ENCODE peak calls at places on chromosomes 3 and 15, in seven cellular contexts. C is choroid plexus epithelial cell; U is naive thymus-derived CD4-positive, alpha-beta T cell; Q is uterus; H is CD8-positive, alpha-beta memory T cell; G is PC-9; M is HCT116. S is an unnamed sample.

GRCh38 chr15:39260791-39261190 is 320.1 kb upstream of the THBS1 start:
- DNase-seq in C (no peak), U (no peak), H (no peak), G (no peak), Q (no peak), M (no peak), S (no peak)

GRCh38 chr15:83053151-83053550 is 13.9 kb downstream of the BTBD1 start:
- DNase-seq in H (no peak), Q (no peak), U (no peak), G (peak), C (peak), M (no peak), S (peak)

GRCh38 chr3:42732829-42733459 is 30.3 kb upstream of the HHATL start:
- DNase-seq in U (no peak), Q (no peak), C (peak), H (no peak), M (no peak), G (no peak), S (peak)

GRCh38 chr3:125212096-125212508 is 446 bp downstream of the SLC12A8 start:
- DNase-seq in H (no peak), U (no peak), C (no peak), M (no peak), G (no peak), Q (no peak), S (peak)

GRCh38 chr3:46892285-46893145 is 15.0 kb downstream of the PTH1R start:
- DNase-seq in C (peak), M (peak), U (no peak), H (no peak), Q (peak), G (peak), S (peak)

GRCh38 chr3:38598791-38599190 is 50.7 kb downstream of the SCN5A start:
- DNase-seq in M (no peak), G (no peak), C (no peak), U (no peak), Q (no peak), H (no peak), S (no peak)

GRCh38 chr3:129121016-129121791 is 400 bp downstream of the RAB43 start:
- DNase-seq in M (no peak), H (peak), G (no peak), C (peak), Q (no peak), U (peak), S (no peak)

GRCh38 chr3:117512975-117513374 is 803.4 kb downstream of the TUSC7 start:
- DNase-seq in Q (no peak), H (no peak), C (peak), U (no peak), M (no peak), G (no peak), S (no peak)

GRCh38 chr15:82262422-82263026 is at the start of the genes EFL1 and SAXO2:
- DNase-seq in Q (peak), M (peak), C (peak), U (peak), H (peak), G (peak), S (peak)

GRCh38 chr3:40306336-40306735 is 3.2 kb upstream of the EIF1B start:
- DNase-seq in Q (no peak), C (no peak), U (no peak), G (no peak), M (no peak), H (no peak), S (no peak)

GRCh38 chr3:119322523-119323400 is 28.6 kb downstream of the ARHGAP31 start:
- DNase-seq in U (peak), M (peak), Q (peak), G (peak), C (peak), H (peak), S (peak)

GRCh38 chr3:142165194-142165593 is 15.8 kb upstream of the TFDP2 start:
- DNase-seq in G (no peak), H (no peak), M (no peak), Q (no peak), C (peak), U (no peak), S (peak)

GRCh38 chr15:88073386-88073681 is 183.2 kb downstream of the NTRK3 start:
- DNase-seq in C (no peak), M (no peak), Q (no peak), H (no peak), G (no peak), U (no peak), S (no peak)

GRCh38 chr3:72340056-72340455 is 508.2 kb downstream of the SHQ1 start:
- DNase-seq in H (no peak), C (no peak), M (no peak), U (no peak), G (no peak), Q (no peak), S (no peak)

GRCh38 chr3:155738580-155739076 is 6.2 kb downstream of the PLCH1 start:
- DNase-seq in M (no peak), H (no peak), Q (no peak), G (no peak), U (no peak), C (no peak), S (no peak)

GRCh38 chr3:180018588-180018987 is 18.1 kb downstream of the PEX5L start:
- DNase-seq in G (no peak), U (no peak), M (no peak), Q (no peak), C (no peak), H (no peak), S (peak)

GRCh38 chr3:32596926-32597369 is 26.3 kb upstream of the DYNC1LI1 start:
- DNase-seq in M (no peak), Q (no peak), C (peak), H (no peak), U (no peak), G (no peak), S (no peak)

GRCh38 chr3:79846148-79846933 is 78.5 kb upstream of the ROBO1 start:
- DNase-seq in M (no peak), G (no peak), U (no peak), Q (no peak), C (no peak), H (no peak), S (no peak)

GRCh38 chr15:96047255-96047931 is 283.1 kb upstream of the NR2F2 start:
- DNase-seq in Q (peak), C (peak), M (no peak), G (no peak), U (no peak), H (no peak), S (no peak)

GRCh38 chr3:3023106-3023505 is 87.1 kb downstream of the IL5RA start:
- DNase-seq in M (no peak), C (no peak), Q (no peak), H (no peak), G (no peak), U (no peak), S (no peak)

GRCh38 chr15:63197626-63198025 is 8.2 kb downstream of the RAB8B start:
- DNase-seq in M (no peak), C (no peak), H (no peak), Q (no peak), U (no peak), G (no peak), S (no peak)

GRCh38 chr15:63200464-63201242 is 11.2 kb downstream of the RAB8B start:
- DNase-seq in Q (no peak), U (no peak), G (no peak), H (no peak), M (no peak), C (no peak), S (no peak)

GRCh38 chr15:63198315-63198714 is 8.9 kb downstream of the RAB8B start:
- DNase-seq in G (no peak), Q (no peak), U (no peak), H (no peak), M (no peak), C (peak), S (no peak)

GRCh38 chr15:63196846-63197245 is 7.4 kb downstream of the RAB8B start:
- DNase-seq in G (no peak), Q (no peak), U (no peak), M (no peak), C (no peak), H (no peak), S (no peak)

DNA sequence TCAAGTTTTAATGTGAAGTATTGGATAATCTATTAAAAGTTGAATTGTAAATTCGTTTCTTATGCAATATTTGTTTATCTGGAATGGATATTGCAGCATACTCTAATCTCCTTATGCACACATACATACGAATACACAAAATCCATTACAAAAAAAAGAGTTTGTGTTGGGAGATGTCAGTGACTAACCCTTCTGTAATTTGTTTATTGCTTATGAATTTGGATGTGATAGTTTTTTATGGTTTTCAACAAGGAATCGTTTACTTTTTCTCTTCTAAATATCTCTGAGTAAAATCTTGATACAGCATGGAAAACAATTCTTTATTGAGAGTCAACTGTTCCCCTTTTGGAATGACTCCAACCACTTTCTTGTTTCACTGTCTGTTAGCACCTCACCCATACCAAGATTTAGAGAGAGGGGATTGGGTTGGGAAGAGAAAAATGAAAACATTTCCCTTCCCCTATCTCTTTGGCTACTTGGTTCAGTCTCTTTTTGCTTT is 9.4 kb downstream of the RAB8B start:
- DNase-seq in Q (no peak), U (no peak), H (no peak), C (peak), M (no peak), G (peak), S (peak)
- H3K4me3 ChIP-seq in Q (no peak), U (no peak), H (no peak), C (no peak), M (no peak), G (peak), S (peak)

DNA sequence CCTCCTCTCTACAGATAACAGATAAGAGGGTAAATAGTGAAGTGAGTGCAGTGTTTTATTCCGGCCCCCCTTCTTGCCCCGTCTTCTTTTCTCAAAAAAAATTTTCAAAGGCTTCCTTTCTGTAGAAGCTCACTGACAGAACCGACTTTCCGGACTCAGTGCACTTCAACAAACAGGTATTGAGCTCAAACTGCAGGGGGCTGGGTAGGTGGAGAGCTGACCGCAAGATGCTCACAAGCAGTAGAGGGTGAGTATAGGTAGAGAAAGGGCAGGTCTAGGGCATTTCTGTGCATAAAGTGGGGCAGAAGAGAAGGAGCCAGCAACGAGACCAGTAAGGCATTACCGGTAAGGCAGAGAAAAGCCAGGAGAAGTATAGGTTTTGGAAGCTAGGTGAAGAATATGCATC is 97.2 kb downstream of the ST6GAL1 start:
- DNase-seq in M (no peak), C (no peak), H (peak), Q (no peak), U (peak), G (no peak), S (no peak)
- H3K4me3 ChIP-seq in M (no peak), C (no peak), H (peak), Q (no peak), U (peak), G (no peak), S (no peak)

DNA sequence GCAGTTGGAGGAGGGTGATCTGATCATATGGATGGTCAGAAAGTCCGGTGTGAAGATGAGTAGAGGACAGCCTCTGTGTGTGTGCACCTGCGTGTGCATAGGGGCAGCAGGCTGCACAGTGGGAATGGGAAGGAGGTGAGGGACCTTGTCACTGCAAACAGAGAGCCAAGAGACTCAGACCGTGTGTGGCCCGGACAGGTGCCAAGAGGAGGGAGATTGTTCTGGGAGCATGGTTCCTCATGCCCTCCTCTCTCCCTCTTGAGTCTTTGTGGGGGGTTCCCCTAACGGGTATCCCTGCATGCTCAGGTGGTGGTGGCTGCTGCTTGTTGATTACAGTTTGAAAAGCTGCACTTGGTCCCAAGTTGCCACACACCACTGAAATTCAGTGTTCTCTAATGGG is 68.8 kb downstream of the CHRNA7 start:
- DNase-seq in H (no peak), C (no peak), M (no peak), Q (no peak), U (no peak), G (no peak), S (no peak)
- H3K4me3 ChIP-seq in H (no peak), C (no peak), M (no peak), Q (no peak), U (no peak), G (no peak), S (no peak)

DNA sequence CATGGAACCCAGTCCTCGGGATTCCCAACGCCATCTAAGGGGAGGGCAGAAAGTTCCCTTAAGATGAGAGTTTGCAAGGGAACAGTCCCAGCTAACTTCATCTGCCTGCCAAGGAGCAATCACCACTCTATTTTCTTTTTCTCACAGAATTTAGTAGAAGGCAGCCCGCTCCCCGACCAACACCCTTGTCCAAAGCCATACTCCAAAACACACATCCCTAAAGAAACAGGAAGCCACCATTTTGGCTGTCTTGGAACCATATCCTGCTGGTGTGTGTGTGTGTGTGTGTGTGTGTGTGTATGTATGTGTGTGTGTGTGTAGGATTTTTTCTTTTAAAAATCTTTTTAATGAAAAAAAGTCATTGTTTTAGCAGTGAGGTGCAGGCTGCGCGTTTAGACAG is 7.0 kb upstream of the FGD5 start:
- DNase-seq in U (no peak), H (no peak), M (no peak), C (no peak), G (no peak), Q (no peak), S (no peak)
- H3K4me3 ChIP-seq in U (no peak), H (no peak), M (no peak), C (no peak), G (no peak), Q (peak), S (no peak)

DNA sequence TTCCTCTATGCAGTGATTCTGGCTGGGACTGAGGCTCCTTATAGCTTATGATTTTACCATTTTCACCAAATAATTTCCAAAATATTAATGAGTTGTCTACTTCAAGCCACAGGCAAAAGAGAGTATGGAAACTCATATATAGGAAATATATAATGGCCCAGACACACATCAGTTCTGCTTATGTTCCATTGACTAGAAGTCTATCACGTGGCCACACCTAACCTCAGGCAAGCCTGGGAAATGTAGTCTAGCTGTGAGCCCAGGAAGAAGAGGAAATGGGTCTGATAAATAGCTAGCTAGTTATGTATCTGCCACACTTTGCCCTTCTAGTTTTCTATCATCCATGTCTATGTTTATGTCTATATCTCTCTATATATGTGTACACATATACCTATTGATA is 195.1 kb downstream of the OTOL1 start:
- DNase-seq in M (no peak), G (no peak), H (no peak), Q (no peak), U (no peak), C (no peak), S (no peak)
- H3K4me3 ChIP-seq in M (no peak), G (no peak), H (no peak), Q (no peak), U (no peak), C (no peak), S (no peak)

GRCh38 chr15:28885630-28886430 is at the start of gene APBA2:
- DNase-seq in C (peak), M (no peak), H (peak), U (peak), Q (no peak), G (no peak), S (peak)
- H3K4me3 ChIP-seq in C (peak), M (no peak), H (peak), U (peak), Q (peak), G (no peak), S (peak)

DNA sequence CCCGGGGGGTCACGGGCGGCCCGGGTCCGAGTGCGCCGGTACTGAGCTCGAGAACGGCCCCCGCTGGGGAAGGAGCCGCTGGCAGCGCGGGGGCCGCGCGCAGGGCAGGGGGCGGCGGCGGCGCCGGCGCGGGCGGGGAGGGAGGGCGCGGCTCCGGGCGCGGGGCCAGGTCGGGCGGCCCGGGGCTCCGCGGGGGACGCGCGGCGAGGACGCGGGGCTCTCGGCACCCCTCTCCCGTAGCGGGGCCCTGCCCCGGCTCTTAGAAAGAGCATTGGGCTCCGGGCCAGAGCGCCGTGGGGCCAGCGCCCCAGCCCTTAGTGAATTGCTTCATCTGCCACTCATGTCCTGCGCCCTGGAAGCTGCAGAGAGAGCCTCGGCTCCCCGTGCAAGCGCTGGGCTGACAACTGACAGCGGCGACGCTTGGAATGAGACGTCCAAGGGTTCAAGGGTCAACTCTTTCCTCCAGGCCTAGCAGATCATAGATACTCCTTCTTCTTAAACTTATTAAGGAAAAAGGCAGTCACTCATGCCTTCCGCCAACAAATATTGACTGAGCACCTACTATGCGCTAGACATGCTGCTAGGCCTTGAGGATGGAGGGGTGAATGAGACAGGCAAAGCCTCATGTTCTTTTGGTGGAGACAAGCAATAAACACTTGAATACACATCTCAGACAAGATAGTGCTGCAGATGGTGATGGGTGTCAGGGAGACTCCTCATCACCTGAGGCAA is 140.8 kb downstream of the SMAD6 start:
- DNase-seq in H (no peak), M (no peak), C (peak), G (no peak), Q (peak), U (no peak), S (peak)
- H3K4me3 ChIP-seq in H (no peak), M (peak), C (peak), G (peak), Q (peak), U (no peak), S (peak)

DNA sequence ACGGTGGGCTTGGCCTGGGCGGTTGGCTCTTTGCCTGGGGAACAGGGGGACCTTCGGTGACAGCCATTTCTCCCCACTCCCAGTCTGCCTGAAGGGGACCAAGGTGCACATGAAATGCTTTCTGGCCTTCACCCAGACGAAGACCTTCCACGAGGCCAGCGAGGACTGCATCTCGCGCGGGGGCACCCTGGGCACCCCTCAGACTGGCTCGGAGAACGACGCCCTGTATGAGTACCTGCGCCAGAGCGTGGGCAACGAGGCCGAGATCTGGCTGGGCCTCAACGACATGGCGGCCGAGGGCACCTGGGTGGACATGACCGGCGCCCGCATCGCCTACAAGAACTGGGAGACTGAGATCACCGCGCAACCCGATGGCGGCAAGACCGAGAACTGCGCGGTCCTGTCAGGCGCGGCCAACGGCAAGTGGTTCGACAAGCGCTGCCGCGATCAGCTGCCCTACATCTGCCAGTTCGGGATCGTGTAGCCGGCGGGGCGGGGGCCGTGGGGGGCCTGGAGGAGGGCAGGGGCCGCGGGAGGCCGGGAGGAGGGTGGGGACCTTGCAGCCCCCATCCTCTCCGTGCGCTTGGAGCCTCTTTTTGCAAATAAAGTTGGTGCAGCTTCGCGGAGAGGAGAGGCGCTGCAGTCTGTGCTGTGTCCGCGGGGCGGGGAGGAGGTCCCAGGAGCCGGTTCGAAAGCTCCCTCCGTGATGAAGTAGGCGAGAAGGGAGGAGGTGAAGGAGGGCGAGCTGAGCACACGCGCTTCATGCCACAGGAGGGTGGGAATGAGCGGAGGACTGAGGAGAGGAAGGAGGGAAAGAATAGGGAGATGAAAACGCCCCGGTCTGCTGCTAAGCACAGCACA is 9.6 kb downstream of the CLEC3B start:
- DNase-seq in Q (peak), G (no peak), H (no peak), U (no peak), M (no peak), C (peak), S (no peak)
- H3K4me3 ChIP-seq in Q (peak), G (no peak), H (no peak), U (no peak), M (no peak), C (peak), S (no peak)

GRCh38 chr3:182794806-182795369 is 1.6 kb downstream of the ATP11B start:
- DNase-seq in H (no peak), M (no peak), G (no peak), U (no peak), Q (no peak), C (no peak), S (no peak)

GRCh38 chr3:182796310-182796709 is 3.0 kb downstream of the ATP11B start:
- DNase-seq in U (no peak), C (no peak), Q (no peak), M (no peak), G (no peak), H (no peak), S (no peak)

GRCh38 chr3:182794455-182794773 is 1.1 kb downstream of the ATP11B start:
- DNase-seq in U (no peak), Q (no peak), H (no peak), G (no peak), C (no peak), M (no peak), S (no peak)

GRCh38 chr3:182793663-182794454 is 555 bp downstream of the ATP11B start:
- DNase-seq in Q (peak), M (no peak), G (peak), H (peak), U (peak), C (peak), S (peak)

GRCh38 chr3:182795383-182795782 is 2.1 kb downstream of the ATP11B start:
- DNase-seq in M (no peak), Q (no peak), U (peak), H (peak), G (peak), C (peak), S (peak)
- H3K4me3 ChIP-seq in M (peak), Q (peak), U (peak), H (peak), G (peak), C (peak), S (peak)

S was measured in PC-3.